ENCODE peak calls at places on chromosomes 3 and 15, in seven cellular contexts. C, P, M, H, T, I and F are unnamed samples.

GRCh38 chr15:46467041-46467440 is 832.2 kb downstream of the SQOR start:
- DNase-seq in C (no peak), P (no peak), M (no peak), H (no peak), T (no peak), I (no peak), F (no peak)

GRCh38 chr3:196927571-196928453 is 14.5 kb downstream of the NCBP2 start:
- DNase-seq in C (no peak), P (no peak), M (no peak), H (no peak), T (no peak), I (no peak), F (no peak)

GRCh38 chr3:83321457-83321856 is 1560.0 kb upstream of the GBE1 start:
- DNase-seq in C (no peak), P (no peak), M (no peak), H (no peak), T (no peak), I (no peak), F (no peak)

GRCh38 chr3:45092132-45093031 is 53.8 kb downstream of the CDCP1 start:
- DNase-seq in C (peak), P (no peak), M (no peak), H (no peak), T (peak), I (no peak), F (peak)

GRCh38 chr3:75180945-75181298 is 483.2 kb upstream of the FRG2C start:
- DNase-seq in C (no peak), P (no peak), M (no peak), H (no peak), T (no peak), I (no peak), F (no peak)

GRCh38 chr3:183210862-183211341 is 42.2 kb upstream of the B3GNT5 start:
- DNase-seq in C (no peak), P (peak), M (no peak), H (no peak), T (no peak), I (no peak), F (no peak)

GRCh38 chr15:90336705-90337141 is 15.4 kb upstream of the ZNF774 start:
- DNase-seq in C (no peak), P (peak), M (no peak), H (peak), T (peak), I (no peak), F (no peak)

GRCh38 chr15:27598251-27599045 is 500.7 kb downstream of the OCA2 start:
- DNase-seq in C (no peak), P (no peak), M (no peak), H (no peak), T (no peak), I (no peak), F (no peak)

GRCh38 chr15:56927816-56928215 is 9.4 kb downstream of the TCF12 start:
- DNase-seq in C (no peak), P (no peak), M (no peak), H (no peak), T (peak), I (no peak), F (no peak)

GRCh38 chr3:196740476-196741400 is 1.1 kb downstream of the PAK2 start:
- DNase-seq in C (no peak), P (peak), M (no peak), H (no peak), T (peak), I (peak), F (peak)

GRCh38 chr3:159804726-159805410 is 183.8 kb upstream of the IL12A start:
- DNase-seq in C (no peak), P (peak), M (peak), H (peak), T (peak), I (peak), F (peak)

GRCh38 chr15:88630141-88630721 is 8.6 kb upstream of the ISG20 start:
- DNase-seq in C (no peak), P (no peak), M (no peak), H (peak), T (no peak), I (no peak), F (no peak)

GRCh38 chr3:111823341-111823830 is 35.7 kb upstream of the PHLDB2 start:
- DNase-seq in C (no peak), P (no peak), M (no peak), H (no peak), T (no peak), I (no peak), F (no peak)

GRCh38 chr15:35019401-35020327 is 31.6 kb upstream of the ZNF770 start:
- DNase-seq in C (no peak), P (no peak), M (peak), H (no peak), T (peak), I (no peak), F (peak)

GRCh38 chr3:27861047-27862036 is 139.2 kb upstream of the EOMES start:
- DNase-seq in C (no peak), P (no peak), M (no peak), H (no peak), T (no peak), I (no peak), F (no peak)

GRCh38 chr3:17558565-17558964 is 183.9 kb downstream of the TBC1D5 start:
- DNase-seq in C (no peak), P (no peak), M (no peak), H (no peak), T (no peak), I (no peak), F (no peak)

GRCh38 chr3:159169828-159170227 is 368.0 kb downstream of the MFSD1 start:
- DNase-seq in C (peak), P (no peak), M (no peak), H (no peak), T (peak), I (no peak), F (no peak)

GRCh38 chr3:192899540-192899982 is 18.1 kb downstream of the MB21D2 start:
- DNase-seq in C (peak), P (no peak), M (no peak), H (no peak), T (peak), I (no peak), F (no peak)

GRCh38 chr15:100220058-100220728 is 121.6 kb downstream of the ADAMTS17 start:
- DNase-seq in C (no peak), P (no peak), M (no peak), H (no peak), T (no peak), I (no peak), F (no peak)
- TF ChIP-seq CTCF in C (no peak), P (no peak), M (no peak), H (no peak), T (no peak), I (no peak), F (no peak)

GRCh38 chr15:64426845-64427465 is 33.4 kb upstream of the ZNF609 start:
- DNase-seq in C (no peak), P (no peak), M (no peak), H (no peak), T (peak), I (no peak), F (no peak)
- TF ChIP-seq CTCF in C (no peak), P (peak), M (peak), H (no peak), T (peak), I (peak), F (no peak)

GRCh38 chr3:171168086-171168485 is 141.6 kb upstream of the SLC2A2 start:
- DNase-seq in C (no peak), P (no peak), M (no peak), H (no peak), T (peak), I (no peak), F (no peak)
- TF ChIP-seq CTCF in C (peak), P (peak), M (no peak), H (no peak), T (peak), I (peak), F (no peak)

GRCh38 chr15:38028869-38029268 is 94.4 kb downstream of the TMCO5A start:
- DNase-seq in C (no peak), P (no peak), M (no peak), H (no peak), T (no peak), I (no peak), F (no peak)
- TF ChIP-seq CTCF in C (no peak), P (no peak), M (no peak), H (no peak), T (peak), I (no peak), F (no peak)